ENCODE peak calls at places on chromosome 13, in four cellular contexts. M is K562, R is GM12878, J is WTC11. K is an unnamed sample.

GRCh38 chr13:49615844-49616687 is 12.2 kb upstream of the ARL11 start:
- DNase-seq in J (no peak), M (no peak), R (no peak), K (no peak)

GRCh38 chr13:69619651-69620050 is 488.0 kb upstream of the ATXN8OS start:
- DNase-seq in J (no peak), R (no peak), M (no peak), K (no peak)

GRCh38 chr13:112719016-112719415 is 29.2 kb downstream of the ATP11A start:
- DNase-seq in J (no peak), M (no peak), R (no peak), K (no peak)

GRCh38 chr13:79387853-79388252 is 18.2 kb downstream of the RBM26 start:
- DNase-seq in R (no peak), J (no peak), M (no peak), K (no peak)

GRCh38 chr13:50401721-50402510 is 386.7 kb downstream of the KCNRG start:
- DNase-seq in M (no peak), R (no peak), J (no peak), K (no peak)

GRCh38 chr13:65926750-65927171 is 1303.4 kb downstream of the PCDH9 start:
- DNase-seq in R (no peak), J (peak), M (peak), K (peak)

GRCh38 chr13:102049853-102050252 is 352.0 kb downstream of the FGF14 start:
- DNase-seq in R (no peak), J (no peak), M (no peak), K (no peak)

GRCh38 chr13:75870397-75870801 is 234.3 kb downstream of the LMO7 start:
- DNase-seq in R (no peak), M (peak), J (no peak), K (peak)

GRCh38 chr13:109760372-109760771 is 26.0 kb downstream of the IRS2 start:
- DNase-seq in J (no peak), R (no peak), M (no peak), K (no peak)

GRCh38 chr13:113298001-113298945 is 1.2 kb downstream of the LAMP1 start:
- DNase-seq in J (no peak), R (no peak), M (peak), K (no peak)

GRCh38 chr13:35957174-35957867 is 173.9 kb downstream of the DCLK1 start:
- DNase-seq in J (no peak), R (no peak), M (no peak), K (no peak)

GRCh38 chr13:72473321-72473720 is 254.1 kb downstream of the MZT1 start:
- DNase-seq in J (no peak), R (no peak), M (no peak), K (no peak)

GRCh38 chr13:38385152-38385891 is 35.7 kb downstream of the UFM1 start:
- DNase-seq in M (no peak), J (no peak), R (no peak), K (no peak)

GRCh38 chr13:108957369-108958012 is 328.1 kb downstream of the MYO16 start:
- DNase-seq in J (no peak), M (no peak), R (no peak), K (no peak)

GRCh38 chr13:74024856-74025255 is 109.3 kb downstream of the KLF12 start:
- DNase-seq in R (no peak), M (no peak), J (no peak), K (no peak)

GRCh38 chr13:74017301-74018092 is 116.7 kb downstream of the KLF12 start:
- DNase-seq in M (no peak), J (no peak), R (no peak), K (no peak)

GRCh38 chr13:74024314-74024713 is 109.9 kb downstream of the KLF12 start:
- DNase-seq in M (no peak), J (no peak), R (no peak), K (no peak)

GRCh38 chr13:74025369-74025768 is 108.8 kb downstream of the KLF12 start:
- DNase-seq in R (peak), M (no peak), J (no peak), K (no peak)

DNA sequence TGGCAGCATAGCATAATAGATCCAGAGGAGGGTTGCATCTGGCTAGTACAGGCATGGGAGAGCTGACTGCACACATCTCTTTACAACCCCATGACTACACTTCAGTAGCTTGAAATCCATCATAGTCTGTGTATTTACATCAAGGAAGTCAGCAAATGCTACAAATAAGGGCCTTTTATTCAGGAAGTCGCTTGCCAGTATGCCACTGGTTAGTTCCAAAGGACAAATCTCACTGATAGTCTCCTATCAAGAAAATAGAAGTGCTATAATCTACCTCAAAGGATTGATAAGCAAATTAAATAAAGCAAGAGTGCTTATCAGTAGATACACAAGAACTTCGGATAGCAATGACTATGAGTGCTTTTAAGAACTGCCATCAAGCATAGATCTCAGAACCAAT is 112.7 kb downstream of the KLF12 start:
- DNase-seq in R (no peak), M (no peak), J (no peak), K (no peak)
- TF ChIP-seq ATF2 in R (no peak), M (no peak), J (no peak), K (no peak)

GRCh38 chr13:33636955-33637670 is 180.8 kb upstream of the RFC3 start:
- DNase-seq in R (no peak), M (no peak), J (no peak), K (no peak)

GRCh38 chr13:33637978-33638743 is 179.8 kb upstream of the RFC3 start:
- DNase-seq in M (no peak), J (no peak), R (no peak), K (no peak)

GRCh38 chr13:33640832-33641231 is 177.1 kb upstream of the RFC3 start:
- DNase-seq in J (no peak), R (no peak), M (no peak), K (no peak)

GRCh38 chr13:33639640-33640080 is 178.3 kb upstream of the RFC3 start:
- DNase-seq in R (peak), J (no peak), M (no peak), K (no peak)

DNA sequence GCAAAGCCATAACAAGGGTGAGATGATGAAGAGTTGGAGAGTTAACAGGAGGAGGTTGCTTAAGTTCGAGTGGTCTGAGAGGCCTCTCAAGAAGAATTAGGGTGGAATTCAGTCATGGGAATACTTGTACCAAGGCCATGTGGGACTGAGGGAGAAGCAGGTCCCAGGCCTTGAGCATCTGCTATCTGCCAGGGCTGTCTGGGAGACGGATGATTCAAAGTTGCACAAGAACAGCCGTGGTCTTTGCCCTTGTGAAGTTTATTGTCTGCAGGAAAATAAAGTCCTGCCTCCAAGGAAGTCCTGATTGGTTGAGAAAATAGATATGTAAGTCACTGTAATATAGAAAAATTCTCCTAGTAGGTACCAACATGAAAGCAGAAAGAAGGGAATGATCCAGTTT is 178.8 kb upstream of the RFC3 start:
- DNase-seq in M (no peak), R (no peak), J (no peak), K (no peak)
- TF ChIP-seq ATF2 in M (no peak), R (no peak), J (no peak), K (no peak)

GRCh38 chr13:97432917-97433726 is 847 bp upstream of the RAP2A start:
- DNase-seq in M (peak), R (peak), J (peak), K (peak)

GRCh38 chr13:97435297-97435682 is 1.3 kb downstream of the RAP2A start:
- DNase-seq in R (no peak), M (no peak), J (no peak), K (no peak)

GRCh38 chr13:97433727-97434416 is at the start of gene RAP2A:
- DNase-seq in R (peak), J (peak), M (peak), K (peak)

GRCh38 chr13:97435794-97436193 is 1.8 kb downstream of the RAP2A start:
- DNase-seq in J (no peak), M (no peak), R (no peak), K (no peak)

GRCh38 chr13:97434417-97435296 is 688 bp downstream of the RAP2A start:
- DNase-seq in R (no peak), M (no peak), J (peak), K (no peak)
- TF ChIP-seq ATF2 in R (no peak), M (no peak), J (no peak), K (no peak)

DNA sequence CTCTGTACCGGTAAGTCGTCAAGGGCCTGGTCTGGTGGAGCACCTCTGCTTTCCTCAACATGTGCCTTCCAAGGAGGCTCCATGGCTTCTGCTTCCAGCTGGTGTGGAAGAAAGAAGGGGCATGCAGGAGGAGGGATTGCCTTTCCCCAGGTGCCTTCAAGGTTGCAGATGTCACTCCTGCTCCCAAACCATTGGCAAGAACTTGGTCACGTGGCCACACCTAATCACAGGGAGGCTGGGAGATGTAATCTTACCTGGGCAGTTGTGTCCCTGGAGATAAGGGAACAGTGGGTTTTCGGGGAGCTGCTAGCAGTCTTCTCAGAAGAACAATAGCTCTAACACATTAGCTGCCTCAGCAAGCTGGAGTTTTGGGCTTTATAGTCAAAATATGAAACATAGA is 9.7 kb upstream of the GPR18 start:
- DNase-seq in J (no peak), M (peak), R (no peak), K (no peak)
- TF ChIP-seq ATF2 in J (no peak), M (no peak), R (no peak), K (no peak)

GRCh38 chr13:51590966-51591627 is 6.8 kb downstream of the WDFY2 start:
- DNase-seq in M (peak), R (no peak), J (no peak), K (no peak)
- TF ChIP-seq ATF2 in M (no peak), R (no peak), J (no peak), K (no peak)

GRCh38 chr13:74187564-74187963 is 53.4 kb upstream of the KLF12 start:
- DNase-seq in J (no peak), R (no peak), M (no peak), K (no peak)

GRCh38 chr13:74197686-74198085 is 63.5 kb upstream of the KLF12 start:
- DNase-seq in M (no peak), R (no peak), J (no peak), K (no peak)

GRCh38 chr13:74194856-74195255 is 60.7 kb upstream of the KLF12 start:
- DNase-seq in J (no peak), R (no peak), M (no peak), K (no peak)

GRCh38 chr13:74191036-74191809 is 57.0 kb upstream of the KLF12 start:
- DNase-seq in J (no peak), R (no peak), M (no peak), K (no peak)

DNA sequence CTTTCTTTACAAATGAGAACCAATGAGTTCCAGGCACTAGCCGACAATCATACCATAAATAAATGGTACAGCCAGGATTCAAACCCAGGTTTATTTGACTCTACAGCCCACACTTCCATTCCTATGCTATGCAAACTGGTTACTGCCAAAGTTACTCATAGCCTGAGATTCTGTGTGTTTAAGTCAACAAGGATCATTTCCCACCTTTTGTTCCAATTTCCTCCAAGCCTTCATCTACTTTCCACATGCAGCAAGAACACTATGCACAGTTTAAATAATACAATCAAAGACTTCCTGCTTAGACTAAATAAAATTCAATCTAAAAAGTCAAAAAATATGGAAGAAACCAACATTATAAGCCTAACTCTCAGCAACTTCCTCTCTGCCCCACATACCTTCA is 59.2 kb upstream of the KLF12 start:
- DNase-seq in J (no peak), M (no peak), R (no peak), K (no peak)
- TF ChIP-seq ATF2 in J (no peak), M (no peak), R (no peak), K (no peak)